ENCODE peak calls at places on chromosome 19, in seven cellular contexts. P, T, L, W, X, D and V are unnamed samples.

GRCh38 chr19:47699360-47699917 is 13.8 kb upstream of the EHD2 start:
- DNase-seq in P (peak), T (peak), L (peak), W (no peak), X (peak), D (peak), V (peak)

GRCh38 chr19:33819496-33819874 is 22.8 kb downstream of the KCTD15 start:
- DNase-seq in P (no peak), T (no peak), L (no peak), W (no peak), X (peak), D (no peak), V (no peak)

GRCh38 chr19:15428956-15429824 is 10.4 kb upstream of the AKAP8L start:
- DNase-seq in P (no peak), T (no peak), L (no peak), W (no peak), X (no peak), D (no peak), V (no peak)

GRCh38 chr19:33100894-33101644 is 20.1 kb downstream of the GPATCH1 start:
- DNase-seq in P (no peak), T (no peak), L (no peak), W (no peak), X (no peak), D (no peak), V (no peak)

GRCh38 chr19:56142087-56142787 is 1.1 kb downstream of the ZNF444 start:
- DNase-seq in P (no peak), T (no peak), L (no peak), W (no peak), X (no peak), D (peak), V (no peak)

GRCh38 chr19:48395499-48395898 is 2.0 kb downstream of the GRIN2D start:
- DNase-seq in P (no peak), T (no peak), L (no peak), W (no peak), X (no peak), D (no peak), V (no peak)

GRCh38 chr19:2923510-2923909 is 21.3 kb downstream of the ZNF77 start:
- DNase-seq in P (peak), T (no peak), L (no peak), W (no peak), X (no peak), D (peak), V (no peak)

GRCh38 chr19:11578342-11579142 is 1.1 kb upstream of the ACP5 start:
- DNase-seq in P (no peak), T (peak), L (peak), W (no peak), X (no peak), D (peak), V (peak)

GRCh38 chr19:54271106-54271505 is 9.8 kb downstream of the LILRB2 start:
- DNase-seq in P (no peak), T (no peak), L (no peak), W (no peak), X (no peak), D (peak), V (no peak)

GRCh38 chr19:16901491-16902175 is 12.8 kb downstream of the F2RL3 start:
- DNase-seq in P (no peak), T (no peak), L (no peak), W (no peak), X (no peak), D (no peak), V (no peak)

GRCh38 chr19:46493236-46494114 is 2.2 kb downstream of the PNMA8B start:
- DNase-seq in P (no peak), T (peak), L (peak), W (no peak), X (no peak), D (no peak), V (no peak)

GRCh38 chr19:37896142-37896541 is 10.3 kb downstream of the WDR87 start:
- DNase-seq in P (no peak), T (no peak), L (no peak), W (no peak), X (no peak), D (no peak), V (no peak)

GRCh38 chr19:37903096-37903495 is 3.3 kb downstream of the WDR87 start:
- DNase-seq in P (no peak), T (peak), L (no peak), W (no peak), X (no peak), D (peak), V (no peak)

GRCh38 chr19:37893845-37894575 is 12.4 kb downstream of the WDR87 start:
- DNase-seq in P (no peak), T (no peak), L (no peak), W (no peak), X (no peak), D (no peak), V (no peak)

GRCh38 chr19:37902668-37903067 is 3.7 kb downstream of the WDR87 start:
- DNase-seq in P (peak), T (peak), L (peak), W (peak), X (peak), D (peak), V (peak)

DNA sequence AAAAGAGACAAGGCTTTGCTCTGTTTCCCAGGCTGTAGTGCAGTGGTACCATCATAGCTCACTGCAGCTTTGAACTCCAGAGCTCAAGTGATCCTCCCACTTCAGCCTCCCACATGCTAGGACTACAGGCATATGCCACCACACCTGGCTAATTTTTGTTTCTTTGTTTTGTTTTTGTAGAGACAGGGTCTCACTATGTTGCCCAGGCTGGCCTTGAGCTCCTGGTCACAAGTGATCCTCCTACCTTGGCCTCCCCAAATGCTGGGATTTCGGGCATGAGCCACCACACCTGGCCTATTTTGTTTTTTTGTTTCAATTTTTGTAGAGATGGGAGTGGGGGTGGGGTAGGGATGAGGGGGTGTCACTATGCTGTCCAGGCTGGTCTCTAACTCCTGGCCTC is 6.9 kb downstream of the WDR87 start:
- DNase-seq in P (no peak), T (no peak), L (no peak), W (no peak), X (no peak), D (no peak), V (no peak)
- H3K4ac ChIP-seq in P (no peak), T (no peak), L (no peak), W (no peak), X (no peak), D (no peak), V (no peak)

GRCh38 chr19:9757544-9758501 is 10.7 kb downstream of the ZNF846 start:
- DNase-seq in P (no peak), T (peak), L (no peak), W (no peak), X (no peak), D (peak), V (peak)

GRCh38 chr19:9751449-9751848 is 17.1 kb downstream of the ZNF846 start:
- DNase-seq in P (no peak), T (peak), L (no peak), W (no peak), X (no peak), D (no peak), V (no peak)

DNA sequence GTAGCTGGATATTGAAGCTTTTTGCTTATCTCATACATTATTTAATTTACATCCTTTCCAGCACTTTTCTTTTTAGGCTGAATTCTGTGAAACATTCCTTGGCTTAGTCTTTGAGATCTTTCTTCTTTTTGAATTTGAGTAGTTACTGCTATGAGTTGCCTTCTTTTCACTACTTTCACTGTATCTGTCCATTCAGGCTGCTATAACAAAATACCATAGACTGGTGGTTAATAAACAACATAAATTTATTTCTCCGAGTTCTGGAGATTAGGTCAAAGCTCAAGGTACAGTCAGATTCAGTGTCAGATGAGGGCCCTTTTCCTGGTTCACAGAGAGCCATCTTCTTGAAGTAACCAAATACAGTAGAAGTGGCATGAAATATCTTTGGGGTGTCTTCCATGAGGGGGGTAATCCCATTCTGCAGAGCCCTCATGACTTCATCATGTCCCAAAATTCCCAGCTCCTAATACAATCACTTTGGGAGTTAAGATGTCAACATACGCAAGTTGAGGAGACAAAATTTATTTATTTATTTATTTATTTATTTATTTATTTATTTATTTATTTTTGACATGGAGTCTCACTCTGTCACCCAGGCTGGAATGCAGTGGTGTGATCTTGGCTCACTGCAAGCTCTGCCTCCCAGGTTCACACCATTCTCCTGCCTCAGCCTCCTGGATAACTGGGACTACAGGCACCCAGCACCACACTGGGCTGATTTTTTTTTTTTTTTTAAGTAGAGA is 15.7 kb downstream of the ZNF846 start:
- DNase-seq in P (no peak), T (no peak), L (no peak), W (no peak), X (no peak), D (no peak), V (no peak)
- H3K18ac ChIP-seq in P (no peak), T (no peak), L (no peak), W (no peak), X (no peak), D (no peak), V (no peak)

DNA sequence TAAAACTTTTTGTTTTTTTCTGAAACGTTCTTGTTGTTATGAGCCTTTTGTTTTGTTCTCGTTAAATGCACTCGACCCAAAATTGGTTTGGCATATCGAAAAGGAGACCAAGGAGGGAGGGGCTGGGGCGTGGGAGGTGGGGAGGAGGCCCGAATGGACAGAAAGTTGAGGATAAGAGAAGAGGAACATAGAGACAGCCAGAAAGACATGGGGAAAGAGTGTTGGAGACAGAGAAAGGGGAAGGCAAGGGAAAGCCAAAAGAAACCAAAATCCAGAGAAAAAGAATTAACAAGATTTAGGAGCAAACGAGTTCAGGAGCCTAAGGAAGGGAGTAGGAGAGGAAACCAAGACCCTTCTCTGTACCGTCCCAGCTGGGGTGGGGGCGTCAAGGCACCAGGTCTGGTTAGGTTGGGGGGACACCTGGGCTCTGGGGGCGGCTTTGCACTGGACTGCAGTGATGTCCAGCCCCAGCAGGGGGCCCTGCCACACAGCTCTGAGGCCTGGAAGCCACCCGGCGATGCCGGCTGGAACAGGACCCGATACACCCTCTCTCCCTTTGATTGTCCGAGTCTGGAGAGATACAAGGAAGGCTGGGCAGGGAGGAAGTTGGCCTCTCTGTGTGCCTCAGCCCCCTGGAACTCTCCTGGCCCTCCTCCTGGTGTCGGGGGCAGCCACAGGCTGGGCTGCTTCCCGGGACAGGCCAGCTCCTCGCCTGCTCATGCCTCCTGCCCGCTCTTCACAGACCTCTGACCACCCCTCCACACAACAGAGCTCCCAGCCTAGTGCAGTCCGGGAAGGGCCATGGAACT is 11.6 kb upstream of the ASF1B start:
- DNase-seq in P (peak), T (peak), L (peak), W (no peak), X (no peak), D (peak), V (peak)
- H3K4ac ChIP-seq in P (no peak), T (no peak), L (no peak), W (no peak), X (no peak), D (no peak), V (peak)

GRCh38 chr19:13437919-13438618 is 68.2 kb downstream of the CACNA1A start:
- DNase-seq in P (no peak), T (no peak), L (no peak), W (no peak), X (no peak), D (no peak), V (no peak)
- H3K18ac ChIP-seq in P (no peak), T (no peak), L (no peak), W (no peak), X (no peak), D (no peak), V (no peak)

DNA sequence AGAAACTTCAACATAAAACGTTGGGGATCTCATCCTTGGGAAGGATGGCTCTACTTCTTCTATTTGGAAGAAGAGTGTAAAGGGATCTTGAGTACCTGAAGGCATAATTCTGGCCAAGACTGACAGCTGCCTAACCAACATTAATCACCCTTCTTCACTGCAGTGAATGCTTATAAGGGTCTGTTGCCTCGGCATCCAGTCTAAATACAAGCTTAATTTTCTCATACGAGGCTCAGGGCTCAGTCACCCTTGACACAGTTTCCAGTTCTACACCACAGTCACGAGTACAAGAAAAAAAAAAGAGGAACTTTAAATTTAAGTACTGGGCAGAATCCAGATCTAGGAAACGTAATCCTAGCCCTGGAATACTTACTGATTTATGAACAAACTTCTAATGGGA is 9.0 kb downstream of the FPR3 start:
- DNase-seq in P (no peak), T (no peak), L (no peak), W (no peak), X (no peak), D (peak), V (no peak)
- H3K4ac ChIP-seq in P (no peak), T (no peak), L (no peak), W (no peak), X (no peak), D (peak), V (no peak)

GRCh38 chr19:7942981-7943443 is 454 bp downstream of the TIMM44 start:
- DNase-seq in P (no peak), T (peak), L (no peak), W (no peak), X (no peak), D (peak), V (no peak)
- H3K18ac ChIP-seq in P (peak), T (peak), L (peak), W (peak), X (peak), D (peak), V (peak)

DNA sequence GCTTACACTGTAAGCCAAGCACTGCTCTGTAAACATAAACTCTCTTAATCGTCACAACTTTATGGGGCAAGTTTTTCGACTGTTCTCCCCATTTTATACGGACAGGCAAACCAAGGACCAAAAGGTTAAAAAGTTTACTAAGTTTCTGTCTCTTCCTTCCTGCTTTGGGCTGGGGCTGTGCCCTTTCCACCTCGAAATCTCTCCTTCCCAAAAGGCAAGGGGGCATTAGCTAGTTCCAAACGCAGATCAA is 2.2 kb downstream of the JUND start:
- DNase-seq in P (no peak), T (no peak), L (no peak), W (no peak), X (no peak), D (no peak), V (no peak)
- H3K4ac ChIP-seq in P (peak), T (no peak), L (no peak), W (no peak), X (no peak), D (peak), V (no peak)

DNA sequence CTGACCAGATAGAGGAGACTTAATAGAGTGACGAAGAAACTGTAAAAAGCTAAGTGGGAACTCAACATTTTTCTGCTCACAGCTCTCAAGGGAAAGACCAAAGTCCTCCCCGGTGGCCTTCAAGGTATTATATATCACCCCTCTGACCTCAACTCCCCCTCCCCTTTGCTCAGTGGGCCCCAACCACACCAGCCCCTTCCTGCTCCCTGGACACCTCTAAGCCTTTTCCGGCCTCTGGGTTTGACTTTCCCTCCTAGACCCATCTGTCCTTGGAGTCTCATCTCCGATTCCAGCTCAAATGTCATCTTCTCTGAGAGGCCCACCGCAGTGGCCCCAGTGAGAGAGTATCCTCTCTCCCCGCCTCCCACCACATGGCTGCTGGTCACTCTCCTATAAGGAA is 990 bp upstream of the UHRF1 start:
- DNase-seq in P (no peak), T (peak), L (peak), W (no peak), X (no peak), D (no peak), V (no peak)
- H3K18ac ChIP-seq in P (no peak), T (no peak), L (no peak), W (no peak), X (no peak), D (no peak), V (no peak)

DNA sequence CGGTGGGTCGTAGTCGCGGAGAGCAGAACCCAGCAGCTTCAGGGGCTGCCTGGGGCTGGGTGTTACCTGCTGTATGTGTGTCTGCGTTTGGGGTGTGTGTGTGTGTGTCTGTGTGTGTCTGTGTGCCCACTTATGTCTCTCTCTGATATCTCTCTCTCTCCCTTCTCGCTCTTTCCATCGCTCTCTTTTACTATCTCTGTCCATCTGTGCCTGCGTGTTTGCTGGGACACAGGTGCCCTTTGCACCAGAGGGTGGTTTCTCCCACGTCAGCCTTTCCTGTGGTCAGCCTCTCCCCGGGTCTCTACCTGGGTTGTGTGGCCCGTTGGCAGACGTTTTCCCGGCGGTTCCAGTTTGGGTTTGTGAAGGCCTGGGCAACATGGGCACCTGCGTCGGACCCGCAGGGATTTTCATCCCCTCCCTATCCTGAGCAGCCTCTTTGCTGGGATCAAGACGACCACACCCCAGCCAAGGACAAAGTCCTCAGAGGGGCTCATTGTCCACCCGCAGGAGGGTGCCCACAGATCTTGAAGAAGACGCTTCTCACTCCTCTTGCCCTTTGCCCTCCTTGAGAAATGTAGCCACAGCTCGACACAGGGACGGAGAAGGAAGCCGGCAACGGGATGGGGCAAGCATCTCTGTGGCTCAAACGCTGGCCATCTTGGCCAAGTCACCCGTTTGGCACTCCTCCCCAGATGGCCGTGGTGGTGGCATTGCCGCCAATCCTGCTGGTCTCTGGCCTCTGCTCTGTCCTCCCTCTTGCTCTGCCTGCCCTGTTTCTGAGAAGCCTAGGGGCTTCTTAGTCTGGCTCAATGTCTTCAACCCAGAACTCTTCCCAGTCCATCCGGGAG is 43.3 kb downstream of the ZNF146 start:
- DNase-seq in P (no peak), T (no peak), L (no peak), W (no peak), X (no peak), D (no peak), V (no peak)
- H3K4ac ChIP-seq in P (no peak), T (no peak), L (no peak), W (no peak), X (no peak), D (no peak), V (no peak)

GRCh38 chr19:4101496-4101770 is 22.5 kb downstream of the MAP2K2 start:
- DNase-seq in P (no peak), T (no peak), L (no peak), W (no peak), X (no peak), D (no peak), V (no peak)

GRCh38 chr19:4103073-4103418 is 20.9 kb downstream of the MAP2K2 start:
- DNase-seq in P (no peak), T (no peak), L (no peak), W (no peak), X (no peak), D (no peak), V (no peak)

GRCh38 chr19:4099054-4099764 is 24.7 kb downstream of the MAP2K2 start:
- DNase-seq in P (no peak), T (no peak), L (no peak), W (no peak), X (no peak), D (peak), V (no peak)

GRCh38 chr19:4102339-4103072 is 21.4 kb downstream of the MAP2K2 start:
- DNase-seq in P (no peak), T (no peak), L (no peak), W (no peak), X (no peak), D (no peak), V (no peak)

GRCh38 chr19:4100647-4101495 is 23.1 kb downstream of the MAP2K2 start:
- DNase-seq in P (no peak), T (no peak), L (no peak), W (no peak), X (no peak), D (no peak), V (no peak)
- H3K18ac ChIP-seq in P (no peak), T (no peak), L (no peak), W (no peak), X (no peak), D (no peak), V (no peak)